ENCODE peak calls at places on chromosomes 11 and 22, in five cellular contexts. One of them, this sample, is unnamed. For H3K4me1, the result is how much of the 10 kb centered on the place peaks cover.

GRCh38 chr11:78094250-78094649 is 14.6 kb upstream of the NDUFC2 start:
- DNase-seq in upper lobe of left lung: no peak
- DNase-seq in cardiac muscle cell: no peak
- DNase-seq in tibial artery: no peak
- DNase-seq in A549: no peak
- DNase-seq in this sample: no peak

GRCh38 chr11:123559418-123559817 is 95.0 kb downstream of the SCN3B start:
- DNase-seq in cardiac muscle cell: no peak
- DNase-seq in tibial artery: no peak
- DNase-seq in A549: no peak
- DNase-seq in upper lobe of left lung: no peak
- DNase-seq in this sample: no peak

GRCh38 chr11:69576069-69576782 is 64.7 kb upstream of the CCND1 start:
- DNase-seq in tibial artery: no peak
- DNase-seq in cardiac muscle cell: no peak
- DNase-seq in A549: no peak
- DNase-seq in upper lobe of left lung: no peak
- DNase-seq in this sample: no peak

GRCh38 chr22:23376256-23376655 is 195.9 kb downstream of the BCR start:
- DNase-seq in tibial artery: no peak
- DNase-seq in upper lobe of left lung: no peak
- DNase-seq in A549: peak
- DNase-seq in cardiac muscle cell: no peak
- DNase-seq in this sample: no peak

GRCh38 chr22:27836181-27836580 is 34.6 kb upstream of the MN1 start:
- DNase-seq in cardiac muscle cell: no peak
- DNase-seq in A549: no peak
- DNase-seq in upper lobe of left lung: no peak
- DNase-seq in tibial artery: no peak
- DNase-seq in this sample: no peak

GRCh38 chr22:48423481-48423901 is 1404.2 kb downstream of the BRD1 start:
- DNase-seq in upper lobe of left lung: no peak
- DNase-seq in cardiac muscle cell: no peak
- DNase-seq in A549: no peak
- DNase-seq in tibial artery: no peak
- DNase-seq in this sample: peak

GRCh38 chr11:61124574-61125309 is 22.5 kb downstream of the CD5 start:
- DNase-seq in A549: no peak
- DNase-seq in upper lobe of left lung: no peak
- DNase-seq in tibial artery: no peak
- DNase-seq in cardiac muscle cell: no peak
- DNase-seq in this sample: no peak

GRCh38 chr11:106540001-106540400 is 462.5 kb downstream of the AASDHPPT start:
- DNase-seq in A549: no peak
- DNase-seq in upper lobe of left lung: no peak
- DNase-seq in cardiac muscle cell: no peak
- DNase-seq in tibial artery: no peak
- DNase-seq in this sample: no peak

GRCh38 chr22:48369789-48370507 is 1457.7 kb downstream of the BRD1 start:
- DNase-seq in upper lobe of left lung: peak
- DNase-seq in tibial artery: peak
- DNase-seq in cardiac muscle cell: no peak
- DNase-seq in A549: peak
- DNase-seq in this sample: peak

GRCh38 chr11:28606930-28607329 is 498.7 kb downstream of the METTL15 start:
- DNase-seq in cardiac muscle cell: no peak
- DNase-seq in A549: no peak
- DNase-seq in upper lobe of left lung: no peak
- DNase-seq in tibial artery: no peak
- DNase-seq in this sample: no peak

GRCh38 chr11:44611687-44612437 is 46.4 kb downstream of the CD82 start:
- DNase-seq in cardiac muscle cell: no peak
- DNase-seq in tibial artery: no peak
- DNase-seq in A549: no peak
- DNase-seq in upper lobe of left lung: peak
- DNase-seq in this sample: no peak

GRCh38 chr22:50705219-50705691 is 32.6 kb downstream of the SHANK3 start:
- DNase-seq in tibial artery: no peak
- DNase-seq in upper lobe of left lung: no peak
- DNase-seq in A549: no peak
- DNase-seq in cardiac muscle cell: peak
- DNase-seq in this sample: no peak

GRCh38 chr11:96748639-96749370 is 359.0 kb downstream of the JRKL start:
- DNase-seq in cardiac muscle cell: no peak
- DNase-seq in upper lobe of left lung: no peak
- DNase-seq in tibial artery: no peak
- DNase-seq in A549: no peak
- DNase-seq in this sample: peak

GRCh38 chr11:10386861-10387208 is 68.2 kb upstream of the AMPD3 start:
- DNase-seq in tibial artery: no peak
- DNase-seq in A549: no peak
- DNase-seq in cardiac muscle cell: no peak
- DNase-seq in upper lobe of left lung: no peak
- DNase-seq in this sample: no peak

GRCh38 chr22:44975444-44976262 is 34.2 kb downstream of the PHF21B start:
- DNase-seq in A549: peak
- DNase-seq in tibial artery: no peak
- DNase-seq in upper lobe of left lung: peak
- DNase-seq in cardiac muscle cell: peak
- DNase-seq in this sample: peak

GRCh38 chr22:40732996-40733292 is 53.7 kb downstream of the MCHR1 start:
- DNase-seq in A549: no peak
- DNase-seq in tibial artery: no peak
- DNase-seq in cardiac muscle cell: no peak
- DNase-seq in upper lobe of left lung: no peak
- DNase-seq in this sample: no peak

GRCh38 chr11:96781082-96781481 is 391.3 kb downstream of the JRKL start:
- DNase-seq in tibial artery: no peak
- DNase-seq in cardiac muscle cell: no peak
- DNase-seq in upper lobe of left lung: no peak
- DNase-seq in A549: no peak
- DNase-seq in this sample: no peak

GRCh38 chr22:40400173-40400572 is 29.8 kb downstream of the SGSM3 start:
- DNase-seq in cardiac muscle cell: no peak
- DNase-seq in tibial artery: no peak
- DNase-seq in A549: no peak
- DNase-seq in upper lobe of left lung: peak
- DNase-seq in this sample: no peak

GRCh38 chr11:95067828-95068244 is 1.1 kb downstream of the SRSF8 start:
- DNase-seq in A549: no peak
- DNase-seq in tibial artery: no peak
- DNase-seq in cardiac muscle cell: no peak
- DNase-seq in upper lobe of left lung: no peak
- DNase-seq in this sample: no peak

GRCh38 chr22:23518381-23519187 is 61.5 kb downstream of the IGLL1 start:
- DNase-seq in A549: no peak
- DNase-seq in cardiac muscle cell: no peak
- DNase-seq in tibial artery: no peak
- DNase-seq in upper lobe of left lung: no peak
- DNase-seq in this sample: no peak

GRCh38 chr11:112113539-112114457 is 27.1 kb downstream of the SDHD start:
- DNase-seq in tibial artery: no peak
- DNase-seq in A549: peak
- DNase-seq in upper lobe of left lung: no peak
- DNase-seq in cardiac muscle cell: peak
- DNase-seq in this sample: no peak

GRCh38 chr11:75541301-75541929 is 15.7 kb upstream of the GDPD5 start:
- DNase-seq in cardiac muscle cell: no peak
- DNase-seq in upper lobe of left lung: no peak
- DNase-seq in A549: no peak
- DNase-seq in tibial artery: no peak
- DNase-seq in this sample: no peak

GRCh38 chr11:118916842-118917388 is 8.8 kb downstream of the BCL9L start:
- DNase-seq in A549: peak
- DNase-seq in cardiac muscle cell: peak
- DNase-seq in tibial artery: peak
- DNase-seq in upper lobe of left lung: no peak
- DNase-seq in this sample: no peak

GRCh38 chr11:111957663-111958415 is 20.7 kb downstream of the DIXDC1 start:
- DNase-seq in upper lobe of left lung: no peak
- DNase-seq in A549: no peak
- DNase-seq in tibial artery: no peak
- DNase-seq in cardiac muscle cell: no peak
- DNase-seq in this sample: no peak

DNA sequence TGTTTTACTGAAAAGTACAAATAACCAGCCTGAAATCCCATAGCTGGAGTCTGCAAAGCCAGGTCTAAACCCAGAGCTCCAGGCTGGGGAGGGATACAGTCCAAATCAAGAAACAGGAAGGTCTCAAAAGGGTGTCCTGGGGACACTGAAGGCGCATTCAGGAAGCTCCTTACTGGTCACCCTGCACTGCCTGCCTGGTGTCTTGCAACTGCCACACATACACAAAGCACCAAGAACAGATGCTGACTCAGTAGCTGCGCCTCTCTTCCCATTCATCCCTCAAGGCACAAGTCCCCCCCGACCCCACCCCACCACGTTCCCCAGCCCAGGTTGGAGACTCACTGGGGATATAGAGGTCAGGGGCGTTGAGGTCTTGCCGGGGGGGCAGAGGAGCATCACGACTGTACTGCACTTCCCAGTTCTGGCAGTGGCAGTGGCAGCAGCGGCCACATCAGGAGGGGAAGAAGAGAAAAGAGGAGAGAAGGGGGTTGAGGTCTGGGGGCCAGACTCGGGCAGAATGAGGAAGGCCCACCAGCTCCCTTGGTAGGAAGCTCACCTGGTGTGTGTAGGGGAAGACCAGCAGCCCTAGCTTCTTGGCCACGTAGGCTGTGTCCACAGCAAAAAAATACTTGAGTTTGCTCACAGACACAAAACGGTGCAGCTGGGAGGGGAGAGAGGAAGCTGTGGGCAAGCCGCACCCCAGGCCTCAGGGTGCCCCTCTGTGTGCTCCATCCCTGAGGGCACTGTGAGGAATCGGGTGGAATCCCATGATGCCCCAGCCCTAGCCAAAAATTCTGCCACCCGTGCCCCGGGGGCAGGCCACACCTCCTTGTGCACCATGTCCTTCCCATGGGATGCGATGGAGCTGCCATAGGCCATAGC is 1.4 kb downstream of the YIF1A start:
- DNase-seq in tibial artery: no peak
- DNase-seq in upper lobe of left lung: no peak
- DNase-seq in cardiac muscle cell: no peak
- DNase-seq in A549: no peak
- DNase-seq in this sample: no peak
- H3K4me3 ChIP-seq in tibial artery: peak
- H3K4me3 ChIP-seq in upper lobe of left lung: peak
- H3K4me3 ChIP-seq in cardiac muscle cell: no peak
- H3K4me3 ChIP-seq in A549: peak
- H3K4me3 ChIP-seq in this sample: peak

GRCh38 chr22:39284983-39285382 is 34.4 kb downstream of the RPL3 start:
- DNase-seq in A549: no peak
- DNase-seq in upper lobe of left lung: no peak
- DNase-seq in tibial artery: no peak
- DNase-seq in cardiac muscle cell: no peak
- DNase-seq in this sample: no peak
- H3K27ac ChIP-seq in A549: no peak
- H3K27ac ChIP-seq in upper lobe of left lung: no peak
- H3K27ac ChIP-seq in tibial artery: no peak
- H3K27ac ChIP-seq in cardiac muscle cell: no peak
- H3K27ac ChIP-seq in this sample: no peak

GRCh38 chr11:77074205-77074604 is 7.4 kb downstream of the CAPN5 start:
- DNase-seq in cardiac muscle cell: no peak
- DNase-seq in upper lobe of left lung: peak
- DNase-seq in tibial artery: peak
- DNase-seq in A549: no peak
- DNase-seq in this sample: no peak
- H3K4me1 ChIP-seq in cardiac muscle cell: under half
- H3K4me1 ChIP-seq in upper lobe of left lung: under half
- H3K4me1 ChIP-seq in tibial artery: under half
- H3K4me1 ChIP-seq in A549: under half
- H3K4me1 ChIP-seq in this sample: under half

DNA sequence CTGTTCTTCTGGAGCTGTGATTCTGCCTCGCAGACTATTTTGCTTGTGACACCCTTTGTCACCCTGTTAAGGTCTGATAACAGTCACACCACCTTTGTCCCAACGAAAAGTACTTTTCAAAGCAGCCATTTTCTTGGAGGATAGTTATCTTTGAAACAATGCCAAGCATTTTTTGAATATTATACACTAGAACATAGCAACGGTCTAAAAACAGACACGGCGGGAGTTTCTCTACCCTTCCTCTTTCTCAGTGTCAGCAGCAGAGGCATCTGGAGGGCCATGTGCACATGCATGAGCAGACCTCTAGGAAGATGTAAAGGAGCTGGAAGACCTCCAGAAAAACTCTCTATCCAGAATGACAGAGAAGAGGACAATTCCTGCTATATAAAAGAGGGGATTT is 86.5 kb downstream of the TRPC6 start:
- DNase-seq in A549: no peak
- DNase-seq in cardiac muscle cell: no peak
- DNase-seq in tibial artery: no peak
- DNase-seq in upper lobe of left lung: no peak
- DNase-seq in this sample: no peak
- H3K4me3 ChIP-seq in A549: no peak
- H3K4me3 ChIP-seq in cardiac muscle cell: no peak
- H3K4me3 ChIP-seq in tibial artery: no peak
- H3K4me3 ChIP-seq in upper lobe of left lung: no peak
- H3K4me3 ChIP-seq in this sample: no peak

GRCh38 chr11:47508595-47509555 is 44.1 kb downstream of the CELF1 start:
- DNase-seq in upper lobe of left lung: peak
- DNase-seq in cardiac muscle cell: no peak
- DNase-seq in A549: no peak
- DNase-seq in tibial artery: no peak
- DNase-seq in this sample: no peak

GRCh38 chr11:47507868-47508594 is 44.9 kb downstream of the CELF1 start:
- DNase-seq in cardiac muscle cell: no peak
- DNase-seq in tibial artery: no peak
- DNase-seq in A549: no peak
- DNase-seq in upper lobe of left lung: no peak
- DNase-seq in this sample: no peak

GRCh38 chr11:47512701-47513100 is 40.2 kb downstream of the CELF1 start:
- DNase-seq in cardiac muscle cell: peak
- DNase-seq in tibial artery: no peak
- DNase-seq in upper lobe of left lung: no peak
- DNase-seq in A549: no peak
- DNase-seq in this sample: peak

GRCh38 chr11:47511927-47512326 is 41.0 kb downstream of the CELF1 start:
- DNase-seq in tibial artery: no peak
- DNase-seq in A549: no peak
- DNase-seq in cardiac muscle cell: no peak
- DNase-seq in upper lobe of left lung: no peak
- DNase-seq in this sample: no peak

DNA sequence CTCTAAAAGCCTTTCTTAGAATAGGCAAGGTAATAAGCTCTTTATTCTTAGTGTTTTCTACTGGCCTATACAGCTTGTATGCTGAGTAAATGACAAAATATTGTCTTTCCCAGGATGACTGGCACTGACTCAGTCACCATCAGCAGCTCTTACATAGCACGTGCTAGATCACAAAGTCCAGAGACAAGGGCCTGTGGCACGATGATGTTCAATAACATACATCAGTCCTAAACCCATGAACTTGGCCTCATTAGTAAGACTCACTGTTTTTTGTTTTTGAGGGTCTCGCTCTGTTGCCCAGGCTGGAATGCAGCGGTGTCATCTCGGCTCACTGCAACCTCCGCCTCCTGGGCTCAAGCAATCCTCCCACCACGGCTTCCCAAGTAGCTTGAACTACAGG is 42.7 kb downstream of the CELF1 start:
- DNase-seq in cardiac muscle cell: no peak
- DNase-seq in upper lobe of left lung: no peak
- DNase-seq in tibial artery: no peak
- DNase-seq in A549: no peak
- DNase-seq in this sample: no peak
- H3K27ac ChIP-seq in cardiac muscle cell: peak
- H3K27ac ChIP-seq in upper lobe of left lung: peak
- H3K27ac ChIP-seq in tibial artery: no peak
- H3K27ac ChIP-seq in A549: no peak
- H3K27ac ChIP-seq in this sample: no peak